ENCODE peak calls at places on chromosome 7, in seven cellular contexts. L, E, M, W, D, J and O are unnamed samples.

GRCh38 chr7:46583606-46584005 is 662.5 kb upstream of the IGFBP3 start:
- DNase-seq in E (no peak), L (peak; percentile 67), D (no peak), W (no peak), M (no peak), J (no peak), O (no peak)

GRCh38 chr7:76393116-76394031 is 16.1 kb downstream of the SSC4D start:
- DNase-seq in J (peak; percentile 88), E (peak; percentile 71), D (peak; percentile 98), W (peak; percentile 94), L (peak; percentile 93), M (peak; percentile 85), O (peak; percentile 50)

GRCh38 chr7:121083138-121083789 is 94.8 kb downstream of the CPED1 start:
- DNase-seq in M (no peak), J (no peak), D (no peak), L (peak; percentile 81), W (no peak), E (peak; percentile 84), O (no peak)

GRCh38 chr7:121503039-121503438 is 106.9 kb upstream of the FAM3C start:
- DNase-seq in D (no peak), M (no peak), E (no peak), W (no peak), L (no peak), J (no peak), O (no peak)

GRCh38 chr7:70092314-70093303 is 494.3 kb downstream of the AUTS2 start:
- DNase-seq in W (peak; percentile 71), E (peak; percentile 0), D (no peak), M (no peak), L (no peak), J (no peak), O (no peak)

GRCh38 chr7:129218514-129219036 is 6.3 kb upstream of the AHCYL2 start:
- DNase-seq in M (peak; percentile 73), J (peak; percentile 76), W (peak; percentile 90), E (peak; percentile 78), L (peak; percentile 86), D (peak; percentile 96), O (peak; percentile 36)

GRCh38 chr7:7201583-7202374 is 19.4 kb downstream of the C1GALT1 start:
- DNase-seq in J (peak; percentile 64), E (no peak), M (no peak), W (peak; percentile 22), L (peak; percentile 76), D (no peak), O (no peak)

GRCh38 chr7:42986213-42986612 is 54.0 kb downstream of the MRPL32 start:
- DNase-seq in D (no peak), J (no peak), M (no peak), L (no peak), E (no peak), W (no peak), O (no peak)

GRCh38 chr7:116438274-116438673 is 61.3 kb upstream of the CAV2 start:
- DNase-seq in J (no peak), M (no peak), D (no peak), L (peak; percentile 52), W (no peak), E (peak; percentile 18), O (no peak)

GRCh38 chr7:99375070-99375807 is 709 bp downstream of the ARPC1B start:
- DNase-seq in J (peak; percentile 73), W (peak; percentile 72), M (no peak), D (peak; percentile 95), L (peak; percentile 78), E (peak; percentile 41), O (no peak)

GRCh38 chr7:91582799-91583230 is 297.7 kb downstream of the MTERF1 start:
- DNase-seq in M (no peak), J (no peak), E (no peak), W (no peak), L (no peak), D (no peak), O (no peak)

GRCh38 chr7:85046512-85046911 is 140.3 kb downstream of the SEMA3D start:
- DNase-seq in J (no peak), W (no peak), M (no peak), E (no peak), L (no peak), D (no peak), O (no peak)

GRCh38 chr7:132647311-132647710 is 71.0 kb upstream of the PLXNA4 start:
- DNase-seq in D (no peak), E (no peak), W (no peak), L (no peak), M (no peak), J (no peak), O (no peak)

GRCh38 chr7:118870187-118870586 is 645.7 kb downstream of the ANKRD7 start:
- DNase-seq in L (peak; percentile 18), D (no peak), E (no peak), M (no peak), W (no peak), J (no peak), O (no peak)

GRCh38 chr7:139602143-139602722 is 78.7 kb downstream of the CLEC2L start:
- DNase-seq in J (no peak), M (no peak), L (peak; percentile 39), D (no peak), E (peak; percentile 42), W (no peak), O (peak; percentile 26)

GRCh38 chr7:131363719-131364118 is 36.0 kb downstream of the MKLN1 start:
- DNase-seq in E (no peak), W (no peak), M (no peak), L (no peak), D (no peak), J (no peak), O (peak; percentile 89)

GRCh38 chr7:151239837-151240459 is 7.7 kb downstream of the CHPF2 start:
- DNase-seq in E (no peak), W (no peak), M (no peak), L (no peak), D (peak; percentile 69), J (no peak), O (no peak)

GRCh38 chr7:135169141-135169935 is 1.2 kb downstream of the CYREN start:
- DNase-seq in D (peak; percentile 82), M (peak; percentile 30), E (peak; percentile 59), J (peak; percentile 49), W (peak; percentile 59), L (peak; percentile 82), O (no peak)
- TF ChIP-seq CTCF in D (no peak), M (peak; percentile 68), E (peak; percentile 34), J (peak; percentile 59), W (peak; percentile 61), L (peak; percentile 49), O (peak; percentile 61)

GRCh38 chr7:8435597-8436243 is 2.3 kb downstream of the NXPH1 start:
- DNase-seq in L (no peak), W (no peak), E (no peak), D (no peak), J (no peak), M (no peak), O (no peak)
- H3K4me3 ChIP-seq in L (no peak overlapping the region), W (no peak overlapping the region), E (no peak overlapping the region), D (no peak overlapping the region), J (no peak overlapping the region), M (no peak overlapping the region), O (no peak overlapping the region)

GRCh38 chr7:10646249-10646648 is 327.4 kb upstream of the PHF14 start:
- DNase-seq in L (no peak), W (no peak), J (no peak), D (no peak), M (no peak), E (no peak), O (no peak)
- TF ChIP-seq CTCF in L (no peak), W (no peak), J (no peak), D (no peak), M (no peak), E (no peak), O (no peak)

DNA sequence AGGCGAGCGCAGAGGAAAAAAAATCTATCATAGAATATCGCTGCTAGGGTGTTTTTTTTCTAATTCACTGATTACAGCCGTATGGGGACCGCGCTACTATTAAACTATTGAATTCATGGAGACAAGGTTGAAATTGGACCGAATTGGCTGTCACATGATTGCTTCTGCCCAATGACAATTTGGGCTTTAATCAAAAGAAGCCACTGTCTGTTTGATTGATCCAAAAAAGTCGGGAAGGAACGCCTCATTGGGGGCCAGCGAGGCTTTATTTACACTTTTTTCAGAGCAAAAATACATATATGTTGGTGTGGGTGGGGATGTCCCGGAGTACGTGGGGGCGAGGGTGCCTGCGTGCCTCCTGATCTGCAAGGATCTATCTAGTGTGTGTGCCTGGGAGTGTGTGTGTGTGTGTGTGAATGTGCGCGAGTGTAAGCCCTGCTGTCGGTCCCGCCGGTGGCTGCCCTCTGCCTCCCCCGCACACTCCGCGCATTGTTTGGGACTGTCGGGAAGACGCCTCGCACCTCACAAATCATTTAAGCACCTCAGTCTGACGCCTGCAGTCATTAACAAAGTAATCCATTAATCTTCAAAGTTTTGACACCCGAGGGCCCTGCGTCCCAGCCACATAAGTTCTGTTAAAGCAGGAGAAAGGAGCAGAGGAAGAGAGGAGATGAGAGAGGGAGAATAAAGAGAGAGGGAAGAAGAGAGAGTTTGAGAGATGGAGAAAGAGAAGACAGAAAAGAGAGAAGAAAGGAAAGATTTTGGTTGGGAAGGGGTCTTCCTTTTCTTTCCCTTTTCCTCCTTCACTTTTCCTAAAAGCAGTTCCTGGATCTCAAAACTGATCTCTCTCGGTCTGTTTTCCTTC is at the start of gene HOXA2:
- DNase-seq in W (no peak), D (no peak), J (no peak), L (no peak), M (no peak), E (peak; percentile 91), O (no peak)
- H3K4me3 ChIP-seq in W (no peak within 1 kb of the TSS), D (no peak within 1 kb of the TSS), J (no peak within 1 kb of the TSS), L (no peak within 1 kb of the TSS), M (peak within 1 kb of the TSS; percentile 52), E (peak within 1 kb of the TSS; percentile 52), O (no peak within 1 kb of the TSS)

GRCh38 chr7:22110227-22110839 is 164.6 kb upstream of the CDCA7L start:
- DNase-seq in M (peak; percentile 78), J (peak; percentile 80), L (peak; percentile 84), E (peak; percentile 81), W (peak; percentile 80), D (peak; percentile 89), O (peak; percentile 78)

GRCh38 chr7:22111661-22112060 is 166.0 kb upstream of the CDCA7L start:
- DNase-seq in L (no peak), W (no peak), D (peak; percentile 64), E (no peak), M (no peak), J (no peak), O (no peak)

GRCh38 chr7:22110881-22111280 is 165.2 kb upstream of the CDCA7L start:
- DNase-seq in W (no peak), M (no peak), E (no peak), L (no peak), J (no peak), D (peak; percentile 53), O (no peak)

GRCh38 chr7:22108151-22108845 is 162.6 kb upstream of the CDCA7L start:
- DNase-seq in M (no peak), L (no peak), E (no peak), J (no peak), W (no peak), D (peak; percentile 74), O (no peak)

GRCh38 chr7:22109761-22110160 is 164.1 kb upstream of the CDCA7L start:
- DNase-seq in L (peak; percentile 48), W (peak; percentile 54), J (peak; percentile 47), M (no peak), D (peak; percentile 85), E (peak; percentile 37), O (peak; percentile 22)
- TF ChIP-seq CTCF in L (no peak), W (peak; percentile 67), J (peak; percentile 60), M (no peak), D (no peak), E (peak; percentile 37), O (peak; percentile 55)

DNA sequence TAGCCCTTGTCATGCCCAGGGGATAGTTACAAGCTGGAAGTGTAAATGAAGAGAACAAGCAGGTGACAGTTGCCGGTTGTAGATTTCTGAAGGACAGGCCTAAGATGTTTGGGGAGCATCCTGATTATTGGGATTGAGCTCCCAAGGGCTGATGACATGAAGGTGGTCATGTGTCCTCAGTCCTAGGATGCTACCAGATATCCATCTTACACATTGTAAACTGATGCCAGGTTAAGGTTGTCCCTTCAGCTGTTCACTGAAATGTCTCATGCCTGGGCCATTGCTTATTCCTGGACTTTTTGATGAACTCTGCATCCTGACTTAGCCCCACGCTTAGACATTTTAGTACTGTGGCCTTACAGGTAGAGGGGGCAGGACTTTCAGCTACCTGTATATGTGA is 1.3 kb downstream of the ZMIZ2 start:
- DNase-seq in L (no peak), W (no peak), J (no peak), E (no peak), M (no peak), D (no peak), O (no peak)
- H3K4me3 ChIP-seq in L (peak overlapping the region; percentile 85), W (peak overlapping the region; percentile 79), J (no peak overlapping the region), E (peak overlapping the region; percentile 99), M (peak overlapping the region; percentile 64), D (no peak overlapping the region), O (peak overlapping the region; percentile 80)